ENCODE peak calls at places on chromosomes 2 and 18, in six cellular contexts. S is HTR-8/SVneo, G is Calu3, W is iPS-NIHi11, F is activated T-helper 1 cell treated with Interleukin-2 at 50 U/mL for 16 hours, B is psoas muscle. V is an unnamed sample.

GRCh38 chr2:64595397-64596160 is 58.1 kb downstream of the SERTAD2 start:
- DNase-seq in F (no peak), B (no peak), G (no peak), S (peak), W (peak), V (no peak)

GRCh38 chr2:210337159-210337558 is 22.2 kb upstream of the MYL1 start:
- DNase-seq in B (no peak), S (no peak), W (no peak), F (no peak), G (no peak), V (no peak)

GRCh38 chr18:5288517-5288935 is 7.0 kb downstream of the ZBTB14 start:
- DNase-seq in W (no peak), G (no peak), S (no peak), F (no peak), B (no peak), V (no peak)

GRCh38 chr2:219897456-219897855 is 270.0 kb downstream of the SLC4A3 start:
- DNase-seq in S (no peak), F (no peak), W (no peak), B (no peak), G (no peak), V (no peak)

GRCh38 chr18:40949138-40949949 is 1005.7 kb upstream of the PIK3C3 start:
- DNase-seq in S (no peak), B (no peak), G (no peak), F (no peak), W (no peak), V (no peak)

GRCh38 chr2:14677039-14677438 is 44.5 kb downstream of the LRATD1 start:
- DNase-seq in W (no peak), B (no peak), S (no peak), G (no peak), F (no peak), V (no peak)

GRCh38 chr18:49371786-49372185 is 88.7 kb downstream of the DYM start:
- DNase-seq in S (no peak), W (no peak), F (no peak), G (no peak), B (no peak), V (no peak)

GRCh38 chr2:86020984-86021383 is 84.7 kb downstream of the POLR1A start:
- DNase-seq in F (no peak), G (no peak), S (no peak), W (no peak), B (peak), V (no peak)

GRCh38 chr2:104378853-104379374 is 475.0 kb upstream of the POU3F3 start:
- DNase-seq in B (no peak), W (peak), F (no peak), S (no peak), G (no peak), V (no peak)

GRCh38 chr2:234291765-234292204 is 205.1 kb downstream of the ARL4C start:
- DNase-seq in F (no peak), B (no peak), W (no peak), G (no peak), S (peak), V (peak)

V was measured in NK-92 treated with Interleukin-12 subunit alpha and Interleukin-12 subunit beta, amount 100 ng/mL, for 24 hours.